ENCODE peak calls at places on chromosome 20, in seven cellular contexts. Q is neuronal stem cell, M is stomach, Z is fibroblast of lung, E is foreskin keratinocyte, B is AG04450, R is left lung. C is an unnamed sample.
A peak's percentile ranks its signal among the peaks of the same experiment; 100 is the strongest.

GRCh38 chr20:25320035-25320800 is 70.4 kb downstream of the ABHD12 start:
- DNase-seq in M (peak; percentile 21), Q (no peak), B (no peak), E (no peak), Z (no peak), R (no peak), C (no peak)

GRCh38 chr20:13220857-13221297 is at the start of gene ISM1:
- DNase-seq in M (no peak), Z (no peak), Q (peak; percentile 41), R (peak; percentile 32), B (no peak), E (no peak), C (no peak)

GRCh38 chr20:2693996-2694471 is 1.5 kb downstream of the EBF4 start:
- DNase-seq in M (peak; percentile 23), E (no peak), R (no peak), Q (no peak), B (no peak), Z (no peak), C (no peak)

GRCh38 chr20:44069203-44069931 is 117.6 kb downstream of the JPH2 start:
- DNase-seq in E (no peak), Q (no peak), Z (peak; percentile 18), R (no peak), M (peak; percentile 30), B (no peak), C (no peak)

GRCh38 chr20:1283522-1284210 is 17.6 kb downstream of the SNPH start:
- DNase-seq in Z (peak; percentile 24), Q (no peak), B (no peak), M (no peak), R (no peak), E (no peak), C (no peak)

GRCh38 chr20:16444056-16444777 is 129.0 kb downstream of the KIF16B start:
- DNase-seq in R (no peak), Q (no peak), M (no peak), E (no peak), Z (peak; percentile 69), B (no peak), C (no peak)

GRCh38 chr20:16069416-16070010 is 503.7 kb downstream of the KIF16B start:
- DNase-seq in E (no peak), Z (no peak), B (no peak), M (no peak), Q (no peak), R (no peak), C (no peak)

GRCh38 chr20:43666376-43667328 is at the start of gene MYBL2:
- DNase-seq in Q (peak; percentile 73), M (peak; percentile 66), R (peak; percentile 58), Z (peak; percentile 51), E (peak; percentile 2), B (no peak), C (no peak)

GRCh38 chr20:53901064-53901463 is 169.3 kb downstream of the BCAS1 start:
- DNase-seq in Z (no peak), R (no peak), M (no peak), Q (no peak), B (no peak), E (no peak), C (no peak)

GRCh38 chr20:19185083-19185482 is 27.4 kb upstream of the SLC24A3 start:
- DNase-seq in Z (no peak), R (no peak), B (no peak), E (no peak), M (no peak), Q (no peak), C (no peak)

GRCh38 chr20:20499469-20499868 is 131.6 kb downstream of the INSM1 start:
- DNase-seq in Z (no peak), M (no peak), Q (no peak), B (no peak), R (no peak), E (no peak), C (no peak)

GRCh38 chr20:41213150-41213820 is 75.9 kb downstream of the PLCG1 start:
- DNase-seq in E (no peak), Z (peak; percentile 35), B (no peak), M (no peak), Q (no peak), R (no peak), C (no peak)

GRCh38 chr20:19918965-19919329 is 98.2 kb upstream of the NAA20 start:
- DNase-seq in B (no peak), Q (no peak), R (no peak), M (no peak), Z (no peak), E (no peak), C (no peak)

GRCh38 chr20:25052255-25053206 is 5.4 kb downstream of the ACSS1 start:
- DNase-seq in R (peak; percentile 42), B (no peak), Z (peak; percentile 28), M (peak; percentile 22), E (no peak), Q (no peak), C (no peak)

GRCh38 chr20:24979036-24979960 is 13.3 kb downstream of the APMAP start:
- DNase-seq in M (no peak), Q (no peak), B (no peak), E (no peak), Z (no peak), R (no peak), C (no peak)

GRCh38 chr20:25302596-25302995 is 54.7 kb downstream of the PYGB start:
- DNase-seq in Z (no peak), E (no peak), B (no peak), R (no peak), M (no peak), Q (no peak), C (no peak)

GRCh38 chr20:7492257-7492656 is 448.0 kb downstream of the HAO1 start:
- DNase-seq in Z (no peak), B (no peak), E (no peak), Q (no peak), R (no peak), M (no peak), C (no peak)

GRCh38 chr20:63733117-63733516 is 3.3 kb upstream of the LIME1 start:
- DNase-seq in R (no peak), B (no peak), E (no peak), Z (no peak), M (no peak), Q (no peak), C (no peak)

GRCh38 chr20:63587781-63588591 is 13.9 kb upstream of the HELZ2 start:
- DNase-seq in Q (no peak), R (peak; percentile 34), M (no peak), Z (no peak), E (no peak), B (no peak), C (no peak)

GRCh38 chr20:62183426-62184142 is 756 bp downstream of the MTG2 start:
- DNase-seq in Z (no peak), Q (no peak), M (no peak), E (no peak), R (no peak), B (no peak), C (no peak)

GRCh38 chr20:60078351-60079250 is 120.4 kb downstream of the CDH26 start:
- DNase-seq in R (no peak), B (no peak), M (no peak), Q (no peak), Z (no peak), E (no peak), C (no peak)

GRCh38 chr20:36351937-36352336 is 45.8 kb downstream of the DLGAP4 start:
- DNase-seq in Q (no peak), Z (no peak), R (no peak), E (no peak), M (no peak), B (no peak), C (no peak)

GRCh38 chr20:36349384-36350170 is 43.4 kb downstream of the DLGAP4 start:
- DNase-seq in B (no peak), Z (no peak), M (no peak), Q (no peak), E (peak; percentile 62), R (no peak), C (peak; percentile 60)

GRCh38 chr20:36352843-36353553 is 46.9 kb downstream of the DLGAP4 start:
- DNase-seq in R (no peak), M (no peak), E (no peak), Z (no peak), B (no peak), Q (no peak), C (no peak)

GRCh38 chr20:36353740-36354139 is 47.6 kb downstream of the DLGAP4 start:
- DNase-seq in Q (no peak), E (no peak), B (no peak), R (no peak), Z (no peak), M (no peak), C (no peak)

DNA sequence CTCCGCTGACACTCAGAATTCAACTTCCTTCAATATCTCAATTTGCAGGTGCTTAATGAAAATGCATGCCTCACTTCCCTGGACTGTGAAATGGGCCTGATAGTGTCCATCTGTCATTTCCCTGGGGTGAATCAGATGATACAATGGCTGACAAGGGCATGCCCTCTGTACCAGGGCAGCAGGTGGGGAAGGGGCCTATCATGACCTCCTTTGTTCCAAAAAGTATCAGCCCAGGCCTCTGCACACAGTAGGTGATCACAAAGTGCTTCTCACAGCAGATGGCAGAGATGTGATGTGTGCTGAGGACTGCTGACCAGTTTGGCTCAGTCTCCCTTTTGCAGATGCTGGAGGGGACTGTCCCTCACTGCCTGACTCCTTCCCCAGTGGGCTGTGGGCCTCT is 44.3 kb downstream of the DLGAP4 start:
- DNase-seq in M (no peak), Z (no peak), E (no peak), Q (no peak), B (no peak), R (no peak), C (no peak)
- H3K27ac ChIP-seq in M (no peak overlapping the region), Z (no peak overlapping the region), E (no peak overlapping the region), Q (no peak overlapping the region), B (no peak overlapping the region), R (no peak overlapping the region), C (no peak overlapping the region)

DNA sequence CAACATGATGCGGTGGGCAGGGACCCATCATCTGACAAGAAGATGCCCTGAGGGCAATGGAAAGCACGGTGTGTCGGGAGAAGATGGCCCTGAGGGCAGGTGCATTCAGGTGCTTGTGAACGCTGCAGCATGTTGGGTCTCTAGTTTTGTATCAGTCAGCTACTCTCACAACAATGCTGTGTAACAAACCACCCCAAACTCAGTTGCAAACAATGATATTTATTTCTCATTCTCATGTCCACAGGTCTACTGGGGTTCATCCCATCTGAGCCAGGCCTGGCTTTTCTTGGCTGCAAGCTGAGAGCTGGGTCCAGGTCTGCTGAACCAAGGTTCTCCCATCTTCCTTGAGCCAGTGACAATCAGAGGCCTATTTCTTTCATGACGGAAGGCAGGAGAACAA is 461.6 kb downstream of the PREX1 start:
- DNase-seq in B (no peak), Z (no peak), E (no peak), Q (no peak), M (no peak), R (no peak), C (no peak)
- H3K27ac ChIP-seq in B (no peak overlapping the region), Z (no peak overlapping the region), E (no peak overlapping the region), Q (no peak overlapping the region), M (no peak overlapping the region), R (no peak overlapping the region), C (no peak overlapping the region)

DNA sequence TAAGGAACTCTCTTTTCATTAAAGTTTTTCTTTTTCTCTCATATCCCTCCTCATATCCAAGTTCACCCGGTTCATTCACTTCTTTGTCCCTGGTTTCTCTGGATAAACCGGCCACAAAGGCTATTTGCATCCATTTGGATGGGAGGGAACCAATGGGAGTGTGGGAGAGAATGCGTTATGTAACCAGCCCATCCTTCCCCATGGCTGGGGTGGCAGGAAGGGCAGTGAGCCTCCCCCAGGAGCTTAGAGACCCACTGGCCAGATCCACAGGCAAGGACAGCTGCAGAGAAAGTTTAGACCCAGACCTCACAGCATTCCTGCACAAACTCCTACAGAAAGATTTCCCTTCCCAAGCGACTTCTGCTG is 10.7 kb downstream of the CASS4 start:
- DNase-seq in E (no peak), B (no peak), Q (no peak), Z (no peak), R (no peak), M (no peak), C (no peak)
- H3K27ac ChIP-seq in E (no peak overlapping the region), B (peak overlapping the region; percentile 78), Q (no peak overlapping the region), Z (peak overlapping the region; percentile 77), R (peak overlapping the region; percentile 62), M (no peak overlapping the region), C (no peak overlapping the region)

GRCh38 chr20:56391596-56392281 is at the start of gene AURKA:
- DNase-seq in Z (no peak), R (no peak), M (no peak), Q (no peak), B (no peak), E (no peak), C (no peak)
- H3K27ac ChIP-seq in Z (peak within 1 kb of the TSS; percentile 92), R (peak within 1 kb of the TSS; percentile 96), M (peak within 1 kb of the TSS; percentile 91), Q (peak within 1 kb of the TSS; percentile 95), B (peak within 1 kb of the TSS; percentile 93), E (peak within 1 kb of the TSS; percentile 27), C (peak within 1 kb of the TSS; percentile 89)

C was measured in epithelial cell of prostate.